ENCODE peak calls at places on chromosomes 16 and 17, in eight cellular contexts. M is AG09309, E is kidney epithelial cell, F is progenitor cell of endocrine pancreas, O is prostate gland, T is mucosa of descending colon, S is GM10248, J is HFFc6. W is an unnamed sample.

GRCh38 chr16:50408001-50408400 is 39.2 kb upstream of the BRD7 start:
- DNase-seq in M (no peak), E (no peak), F (no peak), O (no peak), T (no peak), S (no peak), J (no peak), W (no peak)

GRCh38 chr16:31301708-31302400 is 42.1 kb downstream of the ITGAM start:
- DNase-seq in M (peak; percentile 17), E (no peak), F (no peak), O (no peak), T (no peak), S (no peak), J (peak; percentile 11), W (peak; percentile 8)

GRCh38 chr17:3659541-3660111 is 8.8 kb downstream of the TAX1BP3 start:
- DNase-seq in M (peak; percentile 61), E (no peak), F (no peak), O (peak; percentile 62), T (peak; percentile 82), S (no peak), J (peak; percentile 85), W (peak; percentile 61)

GRCh38 chr16:84827131-84827574 is 7.4 kb downstream of the CRISPLD2 start:
- DNase-seq in M (no peak), E (no peak), F (no peak), O (no peak), T (no peak), S (no peak), J (no peak), W (no peak)

GRCh38 chr16:23564964-23565363 is 7.4 kb downstream of the UBFD1 start:
- DNase-seq in M (no peak), E (no peak), F (no peak), O (peak; percentile 22), T (no peak), S (no peak), J (no peak), W (no peak)

GRCh38 chr17:82972836-82973372 is 106.5 kb upstream of the METRNL start:
- DNase-seq in M (no peak), E (no peak), F (no peak), O (no peak), T (no peak), S (no peak), J (no peak), W (no peak)

GRCh38 chr16:50490828-50491227 is 57.4 kb upstream of the NKD1 start:
- DNase-seq in M (no peak), E (no peak), F (no peak), O (no peak), T (no peak), S (peak; percentile 3), J (no peak), W (no peak)

GRCh38 chr17:69819316-69820087 is 255.5 kb upstream of the KCNJ16 start:
- DNase-seq in M (no peak), E (no peak), F (no peak), O (no peak), T (no peak), S (no peak), J (peak; percentile 23), W (no peak)

GRCh38 chr17:42253601-42254000 is 22.6 kb downstream of the STAT5B start:
- DNase-seq in M (no peak), E (no peak), F (no peak), O (no peak), T (no peak), S (no peak), J (no peak), W (no peak)

GRCh38 chr17:42253173-42253545 is 23.0 kb downstream of the STAT5B start:
- DNase-seq in M (no peak), E (no peak), F (no peak), O (no peak), T (no peak), S (no peak), J (no peak), W (no peak)

GRCh38 chr17:42252528-42253172 is 23.5 kb downstream of the STAT5B start:
- DNase-seq in M (no peak), E (no peak), F (no peak), O (no peak), T (no peak), S (no peak), J (peak; percentile 31), W (no peak)

GRCh38 chr17:42249681-42250446 is 26.3 kb downstream of the STAT5B start:
- DNase-seq in M (no peak), E (no peak), F (no peak), O (no peak), T (no peak), S (peak; percentile 28), J (no peak), W (no peak)

DNA sequence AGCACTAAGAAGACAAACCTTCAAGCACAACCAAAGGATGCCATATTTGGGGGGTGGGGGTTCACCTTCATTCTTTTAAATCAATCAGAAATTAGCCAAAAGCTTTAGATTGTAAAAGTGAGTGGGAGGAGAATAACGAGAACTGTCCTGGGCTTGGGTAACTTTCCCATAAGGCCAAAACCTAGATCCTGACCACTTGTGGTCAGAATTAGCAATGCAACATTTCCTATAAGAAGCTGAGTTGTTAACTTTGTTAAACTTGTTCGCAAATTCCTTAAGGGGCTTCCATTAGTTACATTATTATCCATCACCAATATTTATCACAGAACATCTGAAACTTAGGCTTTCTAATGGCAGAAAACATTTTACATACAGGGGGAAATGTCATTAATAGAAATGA is 25.1 kb downstream of the STAT5B start:
- DNase-seq in M (no peak), E (no peak), F (no peak), O (no peak), T (no peak), S (no peak), J (no peak), W (peak; percentile 48)
- TF ChIP-seq CTCF in M (peak; percentile 14), E (no peak), F (peak; percentile 32), O (no peak), T (no peak), S (peak; percentile 30), J (peak; percentile 58), W (peak; percentile 46)

GRCh38 chr17:46917516-46917915 is 5.4 kb upstream of the GOSR2 start:
- DNase-seq in M (no peak), E (no peak), F (no peak), O (no peak), T (no peak), S (no peak), J (no peak), W (no peak)

GRCh38 chr17:46925185-46925858 is 2.4 kb downstream of the GOSR2 start:
- DNase-seq in M (no peak), E (no peak), F (no peak), O (no peak), T (no peak), S (no peak), J (no peak), W (no peak)

GRCh38 chr17:46928472-46929261 is 5.7 kb downstream of the GOSR2 start:
- DNase-seq in M (no peak), E (no peak), F (no peak), O (no peak), T (no peak), S (no peak), J (no peak), W (no peak)

GRCh38 chr17:46922487-46922803 is 515 bp upstream of the GOSR2 start:
- DNase-seq in M (no peak), E (no peak), F (no peak), O (no peak), T (no peak), S (no peak), J (no peak), W (no peak)

GRCh38 chr17:46922804-46923635 is at the start of gene GOSR2:
- DNase-seq in M (peak; percentile 46), E (peak; percentile 60), F (peak; percentile 77), O (peak; percentile 80), T (peak; percentile 92), S (peak; percentile 95), J (peak; percentile 76), W (peak; percentile 95)
- TF ChIP-seq CTCF in M (no peak), E (no peak), F (no peak), O (no peak), T (no peak), S (no peak), J (no peak), W (no peak)

GRCh38 chr17:31387438-31387837 is 4.0 kb upstream of the RAB11FIP4 start:
- DNase-seq in M (no peak), E (no peak), F (no peak), O (no peak), T (no peak), S (no peak), J (no peak), W (no peak)

GRCh38 chr17:31388351-31388750 is 3.1 kb upstream of the RAB11FIP4 start:
- DNase-seq in M (no peak), E (no peak), F (no peak), O (no peak), T (no peak), S (no peak), J (no peak), W (no peak)

GRCh38 chr17:31390426-31390747 is 1.1 kb upstream of the RAB11FIP4 start:
- DNase-seq in M (no peak), E (no peak), F (no peak), O (no peak), T (no peak), S (no peak), J (no peak), W (no peak)

GRCh38 chr17:31389673-31390381 is 1.6 kb upstream of the RAB11FIP4 start:
- DNase-seq in M (no peak), E (no peak), F (no peak), O (no peak), T (no peak), S (no peak), J (no peak), W (no peak)

DNA sequence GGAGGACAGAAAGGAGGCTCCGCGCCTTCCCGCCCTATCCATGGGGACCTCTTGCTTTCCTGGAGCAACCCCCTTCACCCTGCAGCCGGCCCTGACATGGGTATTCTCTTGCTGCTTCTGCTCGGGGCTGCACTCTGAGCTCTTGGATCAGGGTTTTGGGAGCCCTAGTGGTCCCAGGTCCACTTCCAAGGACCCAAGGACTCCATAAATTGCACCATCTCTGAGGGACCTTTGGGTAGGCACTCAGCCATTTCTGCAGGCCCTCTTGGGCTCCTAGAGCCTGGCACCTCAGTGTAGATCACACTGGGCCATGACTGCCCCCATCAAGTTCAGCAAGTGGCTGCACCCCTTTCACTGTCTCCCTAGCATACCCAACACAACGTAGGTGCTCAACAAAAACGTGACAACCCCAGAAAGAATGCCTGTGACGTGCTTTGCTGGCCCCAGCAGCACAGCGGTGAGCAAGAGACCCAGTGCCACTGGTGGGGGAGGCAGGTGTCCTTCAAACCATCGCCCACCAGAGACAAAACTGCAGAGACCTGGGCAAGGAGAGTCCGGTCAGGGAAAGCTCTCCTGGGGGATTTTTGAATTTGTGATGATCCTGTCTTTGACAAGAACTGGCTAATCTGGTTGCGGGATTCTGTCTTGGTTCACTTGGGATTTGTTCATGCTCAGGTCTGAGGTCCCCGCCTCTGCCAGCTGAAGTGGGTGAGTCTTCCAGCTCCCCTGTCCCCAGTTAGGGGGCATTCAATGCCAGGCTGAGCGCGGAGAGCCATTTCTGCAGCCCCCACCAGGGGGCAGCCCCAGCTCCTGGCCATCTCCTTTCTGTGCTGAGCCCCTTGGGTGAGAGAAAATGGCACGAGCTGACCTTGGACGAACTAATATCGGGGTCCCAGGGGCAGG is 2.5 kb upstream of the RAB11FIP4 start:
- DNase-seq in M (no peak), E (no peak), F (no peak), O (no peak), T (no peak), S (peak; percentile 66), J (no peak), W (peak; percentile 82)
- TF ChIP-seq CTCF in M (peak; percentile 73), E (peak; percentile 85), F (peak; percentile 73), O (peak; percentile 19), T (peak; percentile 27), S (peak; percentile 71), J (peak; percentile 83), W (peak; percentile 72)

DNA sequence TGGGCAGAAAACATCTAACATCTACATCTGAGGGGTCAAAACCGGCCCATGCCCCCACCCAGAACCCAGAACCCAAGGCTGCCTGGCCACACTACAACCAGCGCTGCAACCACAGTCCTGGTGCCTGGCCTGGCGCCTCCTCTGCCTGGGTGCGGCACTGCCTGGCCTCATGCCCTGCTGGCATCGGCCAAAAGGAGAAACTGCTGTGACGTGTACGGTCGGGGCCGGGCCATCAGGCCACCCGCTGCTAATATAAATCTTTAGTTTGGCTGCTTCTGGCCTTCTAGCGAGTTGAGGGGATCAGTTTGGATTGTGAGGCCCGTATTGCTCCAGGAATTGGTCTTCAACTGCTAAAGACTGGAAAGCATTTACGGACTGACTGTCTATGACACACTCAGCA is 22.8 kb downstream of the TMEM204 start:
- DNase-seq in M (no peak), E (no peak), F (no peak), O (peak; percentile 75), T (no peak), S (no peak), J (no peak), W (no peak)
- TF ChIP-seq CTCF in M (no peak), E (no peak), F (no peak), O (no peak), T (no peak), S (no peak), J (no peak), W (no peak)

W was measured in A549.